ENCODE peak calls at places on chromosomes 12 and 14, in six cellular contexts. V is stomach, U is esophagus muscularis mucosa, N is sigmoid colon, D is Panc1, P is prostate gland. Z is an unnamed sample. For H3K9me3 and H3K4me1, the result is how much of the 10 kb centered on the place peaks cover.

GRCh38 chr12:96237465-96238077 is 43.4 kb downstream of the ELK3 start:
- DNase-seq in V (peak), U (peak), N (peak), D (peak), P (no peak), Z (peak)

GRCh38 chr12:89239534-89239933 is 112.8 kb downstream of the DUSP6 start:
- DNase-seq in V (no peak), U (no peak), N (no peak), D (no peak), P (no peak), Z (no peak)

GRCh38 chr14:41167040-41167439 is 439.6 kb upstream of the LRFN5 start:
- DNase-seq in V (no peak), U (no peak), N (no peak), D (no peak), P (no peak), Z (no peak)

GRCh38 chr12:41365653-41366131 is 177.6 kb downstream of the PDZRN4 start:
- DNase-seq in V (no peak), U (no peak), N (no peak), D (no peak), P (no peak), Z (no peak)

GRCh38 chr12:124217508-124217981 is 77.3 kb upstream of the RFLNA start:
- DNase-seq in V (no peak), U (no peak), N (no peak), D (no peak), P (no peak), Z (no peak)

GRCh38 chr12:124036117-124037109 is 63.4 kb downstream of the ZNF664 start:
- DNase-seq in V (peak), U (no peak), N (no peak), D (peak), P (peak), Z (no peak)

GRCh38 chr14:94029250-94029649 is 3.1 kb downstream of the OTUB2 start:
- DNase-seq in V (no peak), U (no peak), N (no peak), D (no peak), P (no peak), Z (no peak)

GRCh38 chr14:21768116-21768874 is 94.7 kb upstream of the OR4E1 start:
- DNase-seq in V (no peak), U (no peak), N (no peak), D (no peak), P (no peak), Z (no peak)

GRCh38 chr14:69037790-69038448 is 58.8 kb upstream of the ACTN1 start:
- DNase-seq in V (no peak), U (no peak), N (no peak), D (no peak), P (no peak), Z (no peak)

GRCh38 chr12:96063046-96063445 is 27.7 kb upstream of the LTA4H start:
- DNase-seq in V (no peak), U (no peak), N (no peak), D (no peak), P (no peak), Z (no peak)

GRCh38 chr12:117047810-117048584 is 51.2 kb downstream of the TESC start:
- DNase-seq in V (no peak), U (no peak), N (no peak), D (no peak), P (no peak), Z (no peak)

GRCh38 chr12:11981174-11981733 is 89.5 kb upstream of the BCL2L14 start:
- DNase-seq in V (no peak), U (no peak), N (no peak), D (no peak), P (no peak), Z (no peak)

GRCh38 chr12:95838125-95838524 is 20.6 kb upstream of the SNRPF start:
- DNase-seq in V (peak), U (no peak), N (no peak), D (no peak), P (peak), Z (peak)

GRCh38 chr12:46233418-46233817 is 35.4 kb downstream of the SLC38A1 start:
- DNase-seq in V (peak), U (no peak), N (no peak), D (no peak), P (no peak), Z (no peak)

GRCh38 chr14:98955036-98955740 is 316.8 kb downstream of the BCL11B start:
- DNase-seq in V (no peak), U (peak), N (peak), D (no peak), P (no peak), Z (no peak)

GRCh38 chr12:109461846-109462766 is 15.0 kb downstream of the KCTD10 start:
- DNase-seq in V (peak), U (peak), N (peak), D (no peak), P (peak), Z (peak)

GRCh38 chr14:68409355-68409754 is 383.5 kb downstream of the ZFP36L1 start:
- DNase-seq in V (no peak), U (no peak), N (no peak), D (no peak), P (no peak), Z (no peak)

GRCh38 chr12:80846930-80847329 is 90.8 kb downstream of the LIN7A start:
- DNase-seq in V (no peak), U (no peak), N (no peak), D (no peak), P (no peak), Z (no peak)

GRCh38 chr14:71597955-71598659 is 334.1 kb upstream of the RGS6 start:
- DNase-seq in V (no peak), U (no peak), N (no peak), D (no peak), P (no peak), Z (no peak)

GRCh38 chr12:98416845-98417244 is 98.5 kb upstream of the TMPO start:
- DNase-seq in V (no peak), U (no peak), N (no peak), D (no peak), P (no peak), Z (no peak)

GRCh38 chr14:68246074-68246980 is 426.7 kb downstream of the RAD51B start:
- DNase-seq in V (no peak), U (no peak), N (no peak), D (no peak), P (no peak), Z (no peak)

GRCh38 chr14:74978416-74978947 is 23.1 kb upstream of the PGF start:
- DNase-seq in V (no peak), U (no peak), N (no peak), D (no peak), P (no peak), Z (no peak)

GRCh38 chr12:69620921-69621320 is 10.2 kb upstream of the LRRC10 start:
- DNase-seq in V (no peak), U (no peak), N (no peak), D (no peak), P (no peak), Z (no peak)

GRCh38 chr14:65639216-65639615 is 226.7 kb downstream of the FUT8 start:
- DNase-seq in V (no peak), U (no peak), N (no peak), D (no peak), P (no peak), Z (no peak)

GRCh38 chr14:91361236-91361811 is 56.3 kb downstream of the CCDC88C start:
- DNase-seq in V (no peak), U (no peak), N (no peak), D (no peak), P (peak), Z (no peak)

GRCh38 chr12:131369094-131369845 is 341.6 kb upstream of the SFSWAP start:
- DNase-seq in V (peak), U (no peak), N (peak), D (no peak), P (no peak), Z (no peak)

GRCh38 chr12:94667031-94667540 is 16.7 kb upstream of the TMCC3 start:
- DNase-seq in V (no peak), U (no peak), N (no peak), D (no peak), P (no peak), Z (no peak)

GRCh38 chr14:34810028-34810427 is 65.1 kb downstream of the BAZ1A start:
- DNase-seq in V (no peak), U (no peak), N (no peak), D (no peak), P (no peak), Z (no peak)

GRCh38 chr14:34324363-34324795 is 137.7 kb downstream of the SPTSSA start:
- DNase-seq in V (no peak), U (no peak), N (no peak), D (no peak), P (peak), Z (no peak)

GRCh38 chr12:113291586-113291985 is 43.3 kb downstream of the SLC8B1 start:
- DNase-seq in V (no peak), U (no peak), N (no peak), D (no peak), P (no peak), Z (no peak)
- TF ChIP-seq POLR2AphosphoS5 in V (no peak), U (no peak), N (no peak), D (no peak), P (no peak), Z (no peak)

DNA sequence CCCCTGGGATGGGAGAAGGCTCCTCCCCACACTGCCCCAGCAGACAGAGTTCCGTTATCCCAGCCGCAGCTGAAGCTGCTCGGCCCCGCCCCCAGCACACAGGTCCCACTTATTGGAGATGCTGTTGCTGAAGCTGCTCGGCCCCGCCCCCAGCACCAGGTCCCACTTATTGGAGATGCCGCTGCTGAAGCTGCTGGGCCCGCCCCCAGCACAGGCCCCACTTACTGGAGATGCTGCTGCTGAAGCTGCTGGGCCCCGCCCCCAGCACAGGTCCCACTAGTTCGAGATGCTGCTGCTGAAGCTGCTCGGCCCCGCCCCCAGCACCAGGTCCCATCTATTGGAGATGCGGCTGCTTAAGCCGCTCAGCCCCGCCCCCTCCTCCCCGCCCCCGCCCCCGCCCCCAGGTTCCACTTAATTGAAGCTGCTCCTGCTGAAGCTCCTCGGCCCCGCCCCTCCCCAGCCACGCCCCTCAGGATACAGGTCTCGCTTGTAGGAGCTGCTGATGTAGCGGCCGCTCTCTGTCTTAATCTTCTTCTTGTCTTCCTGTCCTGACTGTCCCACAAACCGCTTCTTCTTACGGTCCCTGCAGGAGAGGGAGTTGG is 12.0 kb downstream of the CFAP73 start:
- DNase-seq in V (no peak), U (no peak), N (no peak), D (no peak), P (no peak), Z (no peak)
- H3K9me3 ChIP-seq in V (under half), U (under half), N (under half), D (under half), P (under half), Z (under half)

DNA sequence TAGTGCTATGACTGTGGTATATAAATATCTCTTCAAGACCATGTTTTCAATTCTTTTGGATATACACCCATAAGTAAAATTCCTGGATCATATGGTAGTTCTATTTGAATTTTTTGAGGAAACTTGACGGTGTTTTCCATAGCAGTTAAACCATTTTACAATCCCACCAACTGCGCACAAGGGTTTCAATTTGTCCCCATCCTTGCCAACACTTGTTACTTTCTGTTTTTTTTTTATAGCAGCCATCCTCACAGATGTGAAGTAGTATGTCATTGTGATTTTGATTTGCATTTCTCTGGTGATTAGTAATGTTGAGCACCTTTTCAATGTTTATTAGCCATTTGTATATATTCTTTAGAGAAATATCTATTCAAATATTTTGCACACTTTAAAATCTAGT is 14.5 kb upstream of the A2M start:
- DNase-seq in V (no peak), U (no peak), N (no peak), D (no peak), P (no peak), Z (no peak)
- H3K4me1 ChIP-seq in V (under half), U (under half), N (under half), D (under half), P (under half), Z (under half)

GRCh38 chr14:80388980-80389711 is 177.8 kb upstream of the DIO2 start:
- DNase-seq in V (no peak), U (no peak), N (no peak), D (no peak), P (no peak), Z (no peak)
- TF ChIP-seq POLR2AphosphoS5 in V (no peak), U (no peak), N (no peak), D (no peak), P (no peak), Z (no peak)

GRCh38 chr12:93020998-93021597 is 92.0 kb upstream of the EEA1 start:
- DNase-seq in V (no peak), U (no peak), N (no peak), D (no peak), P (no peak), Z (no peak)
- H3K9me3 ChIP-seq in V (under half), U (under half), N (under half), D (under half), P (under half), Z (under half)

GRCh38 chr14:62029569-62029924 is 267.3 kb downstream of the SNAPC1 start:
- DNase-seq in V (no peak), U (no peak), N (no peak), D (no peak), P (no peak), Z (no peak)
- H3K4me1 ChIP-seq in V (under half), U (under half), N (under half), D (under half), P (under half), Z (under half)

GRCh38 chr12:26795899-26796298 is 37.1 kb downstream of the ITPR2 start:
- DNase-seq in V (no peak), U (no peak), N (no peak), D (no peak), P (peak), Z (no peak)

GRCh38 chr12:26799741-26800140 is 33.3 kb downstream of the ITPR2 start:
- DNase-seq in V (no peak), U (no peak), N (no peak), D (no peak), P (no peak), Z (no peak)

GRCh38 chr12:26800347-26800746 is 32.6 kb downstream of the ITPR2 start:
- DNase-seq in V (no peak), U (no peak), N (no peak), D (no peak), P (no peak), Z (no peak)

GRCh38 chr12:26798669-26799068 is 34.3 kb downstream of the ITPR2 start:
- DNase-seq in V (no peak), U (no peak), N (no peak), D (no peak), P (no peak), Z (no peak)

DNA sequence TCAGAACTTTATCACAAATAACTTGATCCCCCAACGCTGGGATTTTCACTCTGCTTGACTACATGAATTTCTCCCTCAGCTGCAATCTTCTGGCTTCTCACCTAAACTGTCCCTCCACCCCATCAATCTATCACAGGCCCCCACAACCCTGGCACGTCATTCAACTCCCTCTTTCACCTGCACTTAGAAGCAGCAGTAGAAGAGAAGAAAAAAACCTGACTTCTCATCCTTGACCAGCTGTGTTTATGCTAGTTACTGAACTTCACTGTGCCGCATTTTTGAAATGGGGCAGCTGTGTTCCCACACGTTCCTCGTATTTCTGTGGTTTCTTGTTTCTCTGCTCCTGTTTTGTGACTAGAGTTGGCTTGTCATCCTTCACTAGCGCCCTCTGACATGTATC is 35.0 kb downstream of the ITPR2 start:
- DNase-seq in V (no peak), U (no peak), N (no peak), D (no peak), P (no peak), Z (no peak)
- TF ChIP-seq POLR2AphosphoS5 in V (no peak), U (no peak), N (peak), D (no peak), P (peak), Z (no peak)